ENCODE peak calls at places on chromosomes 3 and 15, in six cellular contexts. One of them, this sample, is unnamed.

GRCh38 chr15:50231761-50232160 is 33.8 kb downstream of the HDC start:
- DNase-seq in fibroblast of lung: no peak
- DNase-seq in foreskin fibroblast: no peak
- DNase-seq in AG04449: no peak
- DNase-seq in AG09309: no peak
- DNase-seq in adrenal gland: no peak
- DNase-seq in this sample: no peak

GRCh38 chr15:39181348-39181747 is 399.5 kb upstream of the THBS1 start:
- DNase-seq in AG04449: no peak
- DNase-seq in AG09309: peak
- DNase-seq in adrenal gland: no peak
- DNase-seq in fibroblast of lung: no peak
- DNase-seq in foreskin fibroblast: no peak
- DNase-seq in this sample: no peak

GRCh38 chr15:43516185-43516584 is 1.2 kb upstream of the MAP1A start:
- DNase-seq in foreskin fibroblast: peak
- DNase-seq in AG04449: no peak
- DNase-seq in adrenal gland: peak
- DNase-seq in fibroblast of lung: peak
- DNase-seq in AG09309: no peak
- DNase-seq in this sample: peak

GRCh38 chr3:172038823-172039222 is 555 bp upstream of the FNDC3B start:
- DNase-seq in foreskin fibroblast: peak
- DNase-seq in adrenal gland: peak
- DNase-seq in AG04449: no peak
- DNase-seq in AG09309: no peak
- DNase-seq in fibroblast of lung: peak
- DNase-seq in this sample: peak

GRCh38 chr3:4977889-4978258 is 1.4 kb upstream of the BHLHE40 start:
- DNase-seq in fibroblast of lung: no peak
- DNase-seq in AG04449: no peak
- DNase-seq in foreskin fibroblast: no peak
- DNase-seq in AG09309: no peak
- DNase-seq in adrenal gland: no peak
- DNase-seq in this sample: no peak

GRCh38 chr3:169581633-169582032 is 81.9 kb downstream of the MECOM start:
- DNase-seq in fibroblast of lung: peak
- DNase-seq in foreskin fibroblast: peak
- DNase-seq in AG09309: no peak
- DNase-seq in AG04449: no peak
- DNase-seq in adrenal gland: no peak
- DNase-seq in this sample: peak

GRCh38 chr3:31495971-31496370 is 36.8 kb upstream of the STT3B start:
- DNase-seq in AG09309: no peak
- DNase-seq in AG04449: no peak
- DNase-seq in foreskin fibroblast: peak
- DNase-seq in fibroblast of lung: peak
- DNase-seq in adrenal gland: no peak
- DNase-seq in this sample: peak

GRCh38 chr3:55615694-55616310 is 128.7 kb upstream of the WNT5A start:
- DNase-seq in AG09309: no peak
- DNase-seq in adrenal gland: no peak
- DNase-seq in fibroblast of lung: no peak
- DNase-seq in foreskin fibroblast: peak
- DNase-seq in AG04449: no peak
- DNase-seq in this sample: no peak

GRCh38 chr15:69403611-69404010 is 10.5 kb upstream of the KIF23 start:
- DNase-seq in foreskin fibroblast: peak
- DNase-seq in AG04449: peak
- DNase-seq in fibroblast of lung: peak
- DNase-seq in AG09309: peak
- DNase-seq in adrenal gland: no peak
- DNase-seq in this sample: peak

GRCh38 chr15:85615930-85616329 is 178.8 kb downstream of the KLHL25 start:
- DNase-seq in adrenal gland: no peak
- DNase-seq in AG04449: no peak
- DNase-seq in AG09309: no peak
- DNase-seq in fibroblast of lung: peak
- DNase-seq in foreskin fibroblast: peak
- DNase-seq in this sample: peak

GRCh38 chr3:14377838-14378169 is 24.6 kb upstream of the SLC6A6 start:
- DNase-seq in AG09309: no peak
- DNase-seq in foreskin fibroblast: no peak
- DNase-seq in AG04449: no peak
- DNase-seq in fibroblast of lung: no peak
- DNase-seq in adrenal gland: no peak
- DNase-seq in this sample: no peak

GRCh38 chr3:67661079-67661478 is 6.7 kb upstream of the SUCLG2 start:
- DNase-seq in AG09309: no peak
- DNase-seq in foreskin fibroblast: no peak
- DNase-seq in adrenal gland: no peak
- DNase-seq in fibroblast of lung: no peak
- DNase-seq in AG04449: no peak
- DNase-seq in this sample: peak
- H3K4me3 ChIP-seq in AG09309: no peak
- H3K4me3 ChIP-seq in foreskin fibroblast: no peak
- H3K4me3 ChIP-seq in adrenal gland: no peak
- H3K4me3 ChIP-seq in fibroblast of lung: no peak
- H3K4me3 ChIP-seq in AG04449: no peak
- H3K4me3 ChIP-seq in this sample: no peak

GRCh38 chr3:176514297-176514696 is 683.0 kb downstream of the TBL1XR1 start:
- DNase-seq in AG09309: peak
- DNase-seq in fibroblast of lung: peak
- DNase-seq in AG04449: no peak
- DNase-seq in foreskin fibroblast: peak
- DNase-seq in adrenal gland: no peak
- DNase-seq in this sample: peak
- TF ChIP-seq CTCF in AG09309: peak
- TF ChIP-seq CTCF in fibroblast of lung: peak
- TF ChIP-seq CTCF in AG04449: peak
- TF ChIP-seq CTCF in foreskin fibroblast: peak
- TF ChIP-seq CTCF in adrenal gland: peak
- TF ChIP-seq CTCF in this sample: peak

DNA sequence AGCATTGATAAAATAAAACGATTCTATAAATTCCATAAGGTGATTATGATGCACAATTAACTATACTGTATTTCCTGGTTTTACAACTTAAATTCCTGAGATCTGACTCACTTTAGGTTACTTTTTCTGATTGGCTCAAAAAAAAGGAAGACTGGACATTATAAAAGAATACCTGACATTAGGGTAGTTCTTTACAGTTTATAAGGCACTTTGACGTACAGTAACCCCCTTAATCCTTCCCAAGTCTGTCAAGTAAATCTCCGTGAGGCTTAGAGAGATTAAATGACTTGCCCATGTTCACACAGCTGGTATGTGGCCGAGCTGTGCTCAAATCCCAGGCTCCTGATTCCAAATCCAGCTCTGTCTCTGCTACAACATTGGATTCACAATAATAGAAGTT is 1.0 kb upstream of the SLTM start:
- DNase-seq in AG09309: no peak
- DNase-seq in adrenal gland: no peak
- DNase-seq in AG04449: no peak
- DNase-seq in foreskin fibroblast: peak
- DNase-seq in fibroblast of lung: no peak
- DNase-seq in this sample: no peak
- H3K4me3 ChIP-seq in AG09309: no peak
- H3K4me3 ChIP-seq in adrenal gland: no peak
- H3K4me3 ChIP-seq in AG04449: no peak
- H3K4me3 ChIP-seq in foreskin fibroblast: peak
- H3K4me3 ChIP-seq in fibroblast of lung: peak
- H3K4me3 ChIP-seq in this sample: no peak

DNA sequence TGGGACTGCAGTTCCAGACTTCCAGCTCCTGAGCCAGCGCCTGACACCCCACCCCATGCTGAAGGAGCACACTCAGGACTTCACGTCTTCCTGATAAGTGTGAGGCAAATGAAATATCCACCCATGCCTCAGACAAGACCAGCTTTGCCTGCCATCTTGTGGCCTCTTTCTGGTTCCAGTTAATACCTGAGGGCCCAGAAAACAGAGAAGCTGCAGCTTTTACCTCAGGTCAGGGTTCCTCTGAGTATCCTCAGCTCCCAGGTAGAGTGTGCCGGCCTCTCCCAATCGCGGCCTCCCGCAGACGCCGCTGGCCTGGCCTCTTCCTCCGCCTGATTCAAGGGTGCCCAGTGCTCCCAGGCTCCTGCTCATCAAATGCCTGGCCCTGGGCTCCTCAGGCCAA is 5.1 kb upstream of the KLHL6 start:
- DNase-seq in adrenal gland: no peak
- DNase-seq in AG04449: no peak
- DNase-seq in AG09309: no peak
- DNase-seq in foreskin fibroblast: no peak
- DNase-seq in fibroblast of lung: no peak
- DNase-seq in this sample: no peak
- TF ChIP-seq CTCF in adrenal gland: no peak
- TF ChIP-seq CTCF in AG04449: no peak
- TF ChIP-seq CTCF in AG09309: peak
- TF ChIP-seq CTCF in foreskin fibroblast: no peak
- TF ChIP-seq CTCF in fibroblast of lung: no peak
- TF ChIP-seq CTCF in this sample: no peak

DNA sequence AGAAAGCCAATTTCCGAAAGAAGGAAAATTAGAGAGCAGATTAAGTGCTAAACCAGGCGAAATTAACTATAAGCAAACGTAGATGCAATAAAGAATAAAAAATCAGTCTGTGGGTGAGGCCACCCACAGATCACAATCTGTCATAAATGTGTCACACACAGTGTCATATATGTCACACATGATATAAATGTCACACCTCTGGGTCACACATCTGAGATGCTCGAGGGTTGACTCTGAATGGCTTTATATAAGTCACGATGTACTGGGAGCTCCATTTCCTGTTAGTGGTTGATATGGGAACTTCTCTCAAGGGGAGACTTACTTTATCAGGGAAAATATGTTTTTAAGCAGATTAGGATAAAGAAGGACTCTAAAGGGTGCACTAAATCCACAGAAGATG is 84.0 kb upstream of the MEF2A start:
- DNase-seq in fibroblast of lung: no peak
- DNase-seq in AG04449: no peak
- DNase-seq in foreskin fibroblast: no peak
- DNase-seq in adrenal gland: no peak
- DNase-seq in AG09309: no peak
- DNase-seq in this sample: no peak
- H3K4me3 ChIP-seq in fibroblast of lung: no peak
- H3K4me3 ChIP-seq in AG04449: no peak
- H3K4me3 ChIP-seq in foreskin fibroblast: no peak
- H3K4me3 ChIP-seq in adrenal gland: no peak
- H3K4me3 ChIP-seq in AG09309: no peak
- H3K4me3 ChIP-seq in this sample: no peak